ENCODE peak calls at places on chromosome 9, in four cellular contexts. Z is epithelial cell of esophagus; G is type B pancreatic cell; T is CD8-positive, alpha-beta T cell. F is an unnamed sample.

GRCh38 chr9:16247188-16247875 is 623.1 kb downstream of the BNC2 start:
- DNase-seq in T (no peak), Z (peak), G (no peak), F (no peak)

GRCh38 chr9:98085955-98086354 is 29.4 kb downstream of the NANS start:
- DNase-seq in T (no peak), G (no peak), Z (peak), F (no peak)

GRCh38 chr9:132008184-132008781 is 71.4 kb downstream of the MED27 start:
- DNase-seq in T (no peak), G (no peak), Z (peak), F (no peak)

GRCh38 chr9:92426501-92426900 is 2.2 kb upstream of the OMD start:
- DNase-seq in G (no peak), Z (no peak), T (no peak), F (no peak)

GRCh38 chr9:100674419-100675122 is 96.7 kb downstream of the CAVIN4 start:
- DNase-seq in G (no peak), T (no peak), Z (peak), F (no peak)

GRCh38 chr9:78707481-78707977 is 410.6 kb downstream of the PSAT1 start:
- DNase-seq in Z (no peak), G (no peak), T (no peak), F (no peak)

GRCh38 chr9:119758241-119758640 is 389.0 kb upstream of the BRINP1 start:
- DNase-seq in Z (no peak), T (no peak), G (no peak), F (no peak)

GRCh38 chr9:124282442-124283231 is 24.9 kb downstream of the NEK6 start:
- DNase-seq in T (no peak), G (no peak), Z (no peak), F (peak)

GRCh38 chr9:73270967-73271722 is 119.5 kb downstream of the ANXA1 start:
- DNase-seq in G (no peak), T (no peak), Z (peak), F (no peak)

GRCh38 chr9:105757496-105758251 is 63.3 kb downstream of the TMEM38B start:
- DNase-seq in G (no peak), Z (peak), T (no peak), F (no peak)
- TF ChIP-seq CTCF in G (no peak), Z (no peak), T (no peak), F (no peak)

GRCh38 chr9:130219661-130220081 is 45.9 kb upstream of the HMCN2 start:
- DNase-seq in T (no peak), G (no peak), Z (no peak), F (no peak)

GRCh38 chr9:130217838-130218237 is 45.6 kb downstream of the NCS1 start:
- DNase-seq in Z (no peak), T (no peak), G (no peak), F (no peak)

GRCh38 chr9:130225071-130225470 is 40.5 kb upstream of the HMCN2 start:
- DNase-seq in Z (no peak), T (no peak), G (no peak), F (no peak)

GRCh38 chr9:130222833-130223232 is 42.7 kb upstream of the HMCN2 start:
- DNase-seq in G (no peak), Z (no peak), T (no peak), F (no peak)

DNA sequence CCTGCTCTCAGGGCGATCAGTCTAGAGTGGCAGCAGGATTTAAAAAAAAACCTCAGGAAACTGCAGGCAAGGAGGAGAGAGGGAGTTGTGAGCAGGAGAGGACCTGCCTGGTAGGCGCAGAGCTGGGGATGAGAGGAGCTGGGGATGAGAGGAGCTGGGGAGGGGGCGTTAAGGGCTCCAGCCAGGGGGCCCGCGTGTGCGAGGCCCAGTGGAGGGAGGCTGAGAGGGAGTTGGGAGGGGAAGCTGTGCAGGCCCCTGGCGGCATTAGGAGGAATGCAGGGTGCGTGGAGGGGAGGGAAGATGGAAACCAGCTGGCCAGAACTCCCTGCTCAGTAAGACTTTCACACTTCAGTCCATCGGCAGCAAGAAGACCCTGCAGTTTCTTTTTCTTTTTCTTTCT is 45.2 kb upstream of the HMCN2 start:
- DNase-seq in Z (no peak), G (no peak), T (no peak), F (no peak)
- TF ChIP-seq CTCF in Z (no peak), G (peak), T (no peak), F (no peak)

GRCh38 chr9:33816327-33817252 is at the start of gene UBE2R2:
- DNase-seq in Z (peak), T (peak), G (peak), F (peak)

GRCh38 chr9:33818167-33818831 is 1.3 kb downstream of the UBE2R2 start:
- DNase-seq in T (peak), Z (no peak), G (no peak), F (no peak)

GRCh38 chr9:33815781-33816180 is 1.2 kb upstream of the UBE2R2 start:
- DNase-seq in G (no peak), Z (no peak), T (peak), F (no peak)

GRCh38 chr9:33818832-33819500 is 2.0 kb downstream of the UBE2R2 start:
- DNase-seq in G (no peak), T (no peak), Z (peak), F (no peak)

DNA sequence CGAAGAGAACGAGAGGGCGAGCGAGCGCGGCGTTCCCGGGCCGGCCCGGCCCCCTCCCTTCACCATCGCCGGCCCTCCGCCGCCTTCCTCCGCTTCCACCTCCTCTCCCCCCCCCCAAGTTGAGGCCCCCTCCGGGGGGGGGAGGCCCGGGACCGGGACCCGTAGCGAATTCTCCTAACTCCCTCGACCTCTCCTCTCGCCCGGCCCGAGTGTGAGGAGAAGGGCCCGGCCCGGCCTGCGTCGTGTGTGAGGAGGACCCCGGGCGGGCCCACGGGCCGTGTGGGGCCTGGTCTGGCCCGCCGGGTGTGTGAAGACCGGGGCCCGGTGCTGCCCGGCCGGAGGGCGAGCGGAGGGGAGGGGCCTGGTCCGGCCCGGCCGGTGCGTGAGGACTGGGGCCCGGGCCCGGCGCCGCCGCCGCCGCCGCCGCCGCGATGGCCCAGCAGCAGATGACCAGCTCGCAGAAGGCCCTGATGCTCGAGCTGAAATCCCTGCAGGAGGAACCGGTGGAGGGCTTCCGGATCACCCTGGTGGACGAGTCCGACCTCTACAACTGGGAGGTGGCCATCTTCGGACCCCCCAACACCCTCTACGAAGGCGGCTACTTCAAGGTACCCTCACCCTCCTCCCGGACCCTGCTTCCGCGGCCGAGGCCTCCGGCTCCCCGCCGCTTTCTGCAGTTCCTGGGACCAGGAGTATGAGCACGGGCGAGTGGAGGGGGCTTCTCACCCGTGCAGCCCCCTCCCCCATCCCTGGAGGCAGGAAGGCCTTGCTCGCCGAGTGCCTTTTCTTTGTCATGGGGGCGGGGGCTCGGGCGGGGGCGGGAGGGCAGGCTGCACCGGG is 587 bp downstream of the UBE2R2 start:
- DNase-seq in G (peak), T (peak), Z (peak), F (no peak)
- TF ChIP-seq CTCF in G (peak), T (no peak), Z (no peak), F (no peak)

GRCh38 chr9:33682551-33682950 is 112.8 kb upstream of the PRSS3 start:
- DNase-seq in T (no peak), Z (no peak), G (no peak), F (no peak)
- TF ChIP-seq CTCF in T (no peak), Z (no peak), G (no peak), F (no peak)

GRCh38 chr9:125295642-125296041 is 34.0 kb downstream of the GAPVD1 start:
- DNase-seq in Z (no peak), G (no peak), T (no peak), F (no peak)

GRCh38 chr9:125302241-125302640 is 40.6 kb downstream of the GAPVD1 start:
- DNase-seq in G (no peak), Z (no peak), T (no peak), F (no peak)

GRCh38 chr9:125293134-125293533 is 31.5 kb downstream of the GAPVD1 start:
- DNase-seq in G (no peak), Z (peak), T (no peak), F (no peak)

GRCh38 chr9:125297917-125298316 is 36.3 kb downstream of the GAPVD1 start:
- DNase-seq in Z (no peak), T (no peak), G (no peak), F (no peak)

GRCh38 chr9:125296843-125297372 is 35.3 kb downstream of the GAPVD1 start:
- DNase-seq in T (no peak), G (no peak), Z (no peak), F (no peak)
- TF ChIP-seq CTCF in T (no peak), G (no peak), Z (no peak), F (no peak)

GRCh38 chr9:34179528-34180138 is 790 bp downstream of the UBAP1 start:
- DNase-seq in T (no peak), Z (peak), G (no peak), F (no peak)

GRCh38 chr9:34177906-34178697 is 741 bp upstream of the UBAP1 start:
- DNase-seq in T (no peak), G (no peak), Z (no peak), F (no peak)

GRCh38 chr9:34176089-34176488 is 2.8 kb upstream of the UBAP1 start:
- DNase-seq in T (no peak), G (no peak), Z (peak), F (no peak)

GRCh38 chr9:34178698-34179527 is at the start of gene UBAP1:
- DNase-seq in Z (peak), T (peak), G (peak), F (peak)
- TF ChIP-seq CTCF in Z (no peak), T (no peak), G (peak), F (no peak)

DNA sequence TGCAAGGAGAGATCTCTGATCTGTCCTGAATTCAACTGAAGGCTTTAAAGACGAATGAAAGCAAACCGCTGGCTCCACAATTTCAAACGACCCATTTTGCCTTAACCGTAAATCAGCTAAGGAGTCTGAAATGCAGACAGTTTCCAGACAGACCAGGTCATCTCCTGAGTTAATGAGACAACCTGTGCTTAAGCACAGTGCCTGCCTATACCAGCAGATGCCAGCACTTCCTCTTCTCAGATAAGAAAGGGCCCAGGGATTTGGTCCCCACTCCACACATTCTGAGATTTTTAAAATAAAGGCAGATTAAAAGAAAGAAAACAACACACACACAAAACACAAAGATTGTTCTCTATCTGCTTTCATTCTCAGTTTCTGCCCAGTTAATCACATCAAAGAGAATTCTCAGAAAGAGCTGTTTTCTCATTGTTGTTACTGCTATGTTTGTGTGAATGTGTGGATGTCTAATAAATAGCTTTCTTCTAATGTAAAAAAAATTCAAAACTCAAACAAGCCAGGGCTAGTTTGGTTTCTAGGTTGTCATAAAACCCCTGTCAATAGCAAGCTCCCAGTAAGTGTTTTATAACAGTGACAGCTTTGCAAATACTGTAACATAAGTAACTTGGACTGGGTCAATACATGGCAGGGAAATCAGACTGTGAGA is 157.7 kb upstream of the SLC24A2 start:
- DNase-seq in T (no peak), G (no peak), Z (peak), F (no peak)
- TF ChIP-seq CTCF in T (no peak), G (peak), Z (peak), F (no peak)

GRCh38 chr9:88988796-88989641 is 2.2 kb upstream of the S1PR3 start:
- DNase-seq in Z (peak), T (no peak), G (no peak), F (no peak)

GRCh38 chr9:88989961-88990570 is 1.2 kb upstream of the S1PR3 start:
- DNase-seq in T (peak), G (no peak), Z (no peak), F (no peak)

GRCh38 chr9:88992556-88992955 is 1.3 kb downstream of the S1PR3 start:
- DNase-seq in G (no peak), T (no peak), Z (no peak), F (no peak)

GRCh38 chr9:88991066-88992030 is at the start of gene S1PR3:
- DNase-seq in Z (peak), T (peak), G (peak), F (no peak)

GRCh38 chr9:88990721-88991065 is 575 bp upstream of the S1PR3 start:
- DNase-seq in G (no peak), Z (no peak), T (peak), F (no peak)
- TF ChIP-seq CTCF in G (peak), Z (no peak), T (no peak), F (no peak)

DNA sequence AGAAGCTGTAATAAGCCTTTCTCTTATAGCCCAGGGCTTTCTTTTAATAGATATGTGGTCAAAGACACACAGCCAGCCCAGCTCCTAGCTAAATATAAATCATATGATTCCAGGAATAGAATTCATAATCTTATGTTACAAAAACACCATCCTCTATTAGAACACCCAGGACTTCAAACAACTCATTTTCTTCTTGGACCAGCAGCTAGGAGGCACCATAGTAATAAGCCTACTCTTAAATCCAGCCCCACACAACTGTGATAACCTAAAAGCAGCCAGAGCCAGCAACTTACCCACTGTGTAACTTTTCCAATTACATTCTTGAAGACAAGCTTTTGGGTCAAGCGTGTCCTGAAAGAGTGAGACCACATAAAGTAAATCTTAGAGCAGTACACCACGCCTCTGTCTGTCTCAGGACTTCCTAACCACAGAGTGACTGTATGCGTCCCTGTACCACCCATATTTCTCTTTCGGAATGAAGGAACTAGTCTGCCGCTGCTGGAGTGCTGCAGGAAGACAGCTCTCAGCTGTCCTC is 223.8 kb downstream of the TLE1 start:
- DNase-seq in G (no peak), Z (no peak), T (no peak), F (no peak)
- TF ChIP-seq CTCF in G (no peak), Z (no peak), T (no peak), F (no peak)

DNA sequence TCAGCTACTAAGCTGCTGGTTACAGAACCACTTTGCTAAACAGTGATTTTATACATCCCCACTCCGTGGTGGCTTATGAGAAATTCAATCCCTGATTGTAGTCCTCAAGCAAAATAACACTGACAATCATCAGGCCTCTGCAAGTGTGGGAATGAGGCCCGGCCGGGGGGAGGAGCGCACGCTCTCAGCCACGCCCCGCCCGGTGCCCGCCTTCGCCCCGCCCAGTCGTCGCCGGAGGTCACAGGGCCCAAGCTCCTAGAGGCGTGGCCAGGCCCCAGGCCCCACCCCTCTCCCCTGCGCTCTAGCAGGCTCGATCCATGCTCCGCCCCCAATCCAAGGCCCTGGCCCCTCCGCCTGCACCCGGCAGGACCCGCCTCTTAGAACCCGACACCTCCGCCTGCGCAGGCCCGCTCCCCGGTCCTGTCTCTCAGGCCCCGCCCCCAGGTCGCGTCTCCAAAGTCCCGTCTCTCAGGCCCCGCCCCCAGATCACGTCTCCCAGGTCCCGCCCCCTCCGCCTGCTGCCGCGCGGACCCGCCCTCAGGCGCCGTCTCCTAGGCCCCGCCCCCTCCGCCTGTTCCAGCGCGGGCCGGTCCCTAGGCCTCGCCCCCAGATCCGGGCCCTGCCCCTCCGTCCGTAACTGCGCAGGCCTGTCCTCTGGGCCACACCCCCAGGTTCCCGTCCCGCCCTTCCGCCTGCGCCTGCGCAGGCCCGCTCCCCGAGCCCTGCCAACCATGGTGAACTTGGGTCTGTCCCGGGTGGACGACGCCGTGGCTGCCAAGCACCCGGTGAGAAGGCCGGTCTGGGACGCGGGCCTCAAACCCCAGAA is at the start of gene TMEM141:
- DNase-seq in Z (peak), G (peak), T (peak), F (peak)
- TF ChIP-seq CTCF in Z (no peak), G (no peak), T (no peak), F (no peak)

F was measured in omental fat pad.